ENCODE peak calls at places on chromosomes 1 and 21, in five cellular contexts. One of them, this sample, is unnamed.

GRCh38 chr1:21657456-21658190 is 11.5 kb downstream of the RAP1GAP start:
- DNase-seq in ovary: no peak
- DNase-seq in gastrocnemius medialis: no peak
- DNase-seq in ELR: no peak
- DNase-seq in AG10803: no peak
- DNase-seq in this sample: no peak

GRCh38 chr1:17880429-17880828 is 125.3 kb downstream of the ACTL8 start:
- DNase-seq in ovary: no peak
- DNase-seq in gastrocnemius medialis: no peak
- DNase-seq in ELR: no peak
- DNase-seq in AG10803: no peak
- DNase-seq in this sample: no peak

GRCh38 chr1:156809711-156810366 is 6.8 kb downstream of the SH2D2A start:
- DNase-seq in ovary: no peak
- DNase-seq in gastrocnemius medialis: no peak
- DNase-seq in ELR: no peak
- DNase-seq in AG10803: no peak
- DNase-seq in this sample: no peak

GRCh38 chr1:151193856-151194255 is 3.9 kb upstream of the VPS72 start:
- DNase-seq in ovary: no peak
- DNase-seq in gastrocnemius medialis: no peak
- DNase-seq in ELR: peak
- DNase-seq in AG10803: no peak
- DNase-seq in this sample: no peak

GRCh38 chr21:33033094-33033951 is 7.6 kb downstream of the OLIG2 start:
- DNase-seq in ovary: no peak
- DNase-seq in gastrocnemius medialis: no peak
- DNase-seq in ELR: no peak
- DNase-seq in AG10803: no peak
- DNase-seq in this sample: no peak

GRCh38 chr1:58839871-58840835 is 56.3 kb upstream of the JUN start:
- DNase-seq in ovary: no peak
- DNase-seq in gastrocnemius medialis: no peak
- DNase-seq in ELR: peak
- DNase-seq in AG10803: peak
- DNase-seq in this sample: no peak

GRCh38 chr1:172837816-172838680 is 179.1 kb downstream of the FASLG start:
- DNase-seq in ovary: no peak
- DNase-seq in gastrocnemius medialis: no peak
- DNase-seq in ELR: peak
- DNase-seq in AG10803: no peak
- DNase-seq in this sample: no peak

GRCh38 chr1:150551784-150552691 is 2.8 kb downstream of the ADAMTSL4 start:
- DNase-seq in ovary: peak
- DNase-seq in gastrocnemius medialis: peak
- DNase-seq in ELR: peak
- DNase-seq in AG10803: peak
- DNase-seq in this sample: no peak

GRCh38 chr1:211036701-211037494 is 97.0 kb downstream of the KCNH1 start:
- DNase-seq in ovary: no peak
- DNase-seq in gastrocnemius medialis: no peak
- DNase-seq in ELR: peak
- DNase-seq in AG10803: peak
- DNase-seq in this sample: no peak

GRCh38 chr1:235511470-235512240 is 7.4 kb upstream of the B3GALNT2 start:
- DNase-seq in ovary: no peak
- DNase-seq in gastrocnemius medialis: no peak
- DNase-seq in ELR: peak
- DNase-seq in AG10803: no peak
- DNase-seq in this sample: no peak

GRCh38 chr1:205488074-205488723 is 16.3 kb upstream of the CDK18 start:
- DNase-seq in ovary: peak
- DNase-seq in gastrocnemius medialis: peak
- DNase-seq in ELR: peak
- DNase-seq in AG10803: peak
- DNase-seq in this sample: peak

GRCh38 chr1:214386747-214387146 is 105.8 kb downstream of the SMYD2 start:
- DNase-seq in ovary: no peak
- DNase-seq in gastrocnemius medialis: peak
- DNase-seq in ELR: peak
- DNase-seq in AG10803: no peak
- DNase-seq in this sample: no peak

GRCh38 chr1:162939035-162939434 is 78.1 kb upstream of the CCDC190 start:
- DNase-seq in ovary: no peak
- DNase-seq in gastrocnemius medialis: no peak
- DNase-seq in ELR: no peak
- DNase-seq in AG10803: no peak
- DNase-seq in this sample: no peak

GRCh38 chr1:159867322-159868064 is 5.0 kb upstream of the VSIG8 start:
- DNase-seq in ovary: peak
- DNase-seq in gastrocnemius medialis: no peak
- DNase-seq in ELR: no peak
- DNase-seq in AG10803: no peak
- DNase-seq in this sample: peak

GRCh38 chr21:46392921-46393320 is 65.8 kb upstream of the DIP2A start:
- DNase-seq in ovary: peak
- DNase-seq in gastrocnemius medialis: peak
- DNase-seq in ELR: no peak
- DNase-seq in AG10803: peak
- DNase-seq in this sample: no peak

GRCh38 chr1:228063251-228064191 is 19.0 kb upstream of the ARF1 start:
- DNase-seq in ovary: no peak
- DNase-seq in gastrocnemius medialis: no peak
- DNase-seq in ELR: no peak
- DNase-seq in AG10803: no peak
- DNase-seq in this sample: no peak

GRCh38 chr1:103459385-103459784 is 66.1 kb upstream of the RNPC3 start:
- DNase-seq in ovary: no peak
- DNase-seq in gastrocnemius medialis: no peak
- DNase-seq in ELR: peak
- DNase-seq in AG10803: peak
- DNase-seq in this sample: no peak

GRCh38 chr1:53332833-53333232 is 5.0 kb upstream of the LRP8 start:
- DNase-seq in ovary: no peak
- DNase-seq in gastrocnemius medialis: no peak
- DNase-seq in ELR: no peak
- DNase-seq in AG10803: no peak
- DNase-seq in this sample: no peak

GRCh38 chr1:193406901-193407300 is 220.5 kb upstream of the B3GALT2 start:
- DNase-seq in ovary: no peak
- DNase-seq in gastrocnemius medialis: no peak
- DNase-seq in ELR: peak
- DNase-seq in AG10803: peak
- DNase-seq in this sample: peak

GRCh38 chr1:167981933-167982332 is 45.1 kb upstream of the MPC2 start:
- DNase-seq in ovary: no peak
- DNase-seq in gastrocnemius medialis: no peak
- DNase-seq in ELR: peak
- DNase-seq in AG10803: no peak
- DNase-seq in this sample: no peak

GRCh38 chr21:24045775-24046215 is 1561.5 kb downstream of the MRPL39 start:
- DNase-seq in ovary: peak
- DNase-seq in gastrocnemius medialis: peak
- DNase-seq in ELR: peak
- DNase-seq in AG10803: no peak
- DNase-seq in this sample: no peak

GRCh38 chr1:10987840-10988417 is 24.5 kb upstream of the TARDBP start:
- DNase-seq in ovary: no peak
- DNase-seq in gastrocnemius medialis: no peak
- DNase-seq in ELR: no peak
- DNase-seq in AG10803: no peak
- DNase-seq in this sample: no peak

GRCh38 chr21:36564647-36565046 is 84.7 kb upstream of the CLDN14 start:
- DNase-seq in ovary: no peak
- DNase-seq in gastrocnemius medialis: no peak
- DNase-seq in ELR: no peak
- DNase-seq in AG10803: no peak
- DNase-seq in this sample: no peak

GRCh38 chr1:3323021-3323790 is 131.3 kb upstream of the ARHGEF16 start:
- DNase-seq in ovary: no peak
- DNase-seq in gastrocnemius medialis: no peak
- DNase-seq in ELR: no peak
- DNase-seq in AG10803: no peak
- DNase-seq in this sample: peak

GRCh38 chr1:88191917-88192316 is 492.2 kb upstream of the PKN2 start:
- DNase-seq in ovary: no peak
- DNase-seq in gastrocnemius medialis: no peak
- DNase-seq in ELR: no peak
- DNase-seq in AG10803: no peak
- DNase-seq in this sample: no peak

GRCh38 chr1:200022239-200022804 is 5.2 kb upstream of the NR5A2 start:
- DNase-seq in ovary: no peak
- DNase-seq in gastrocnemius medialis: no peak
- DNase-seq in ELR: no peak
- DNase-seq in AG10803: no peak
- DNase-seq in this sample: no peak

GRCh38 chr21:28272272-28272992 is 720.2 kb downstream of the LTN1 start:
- DNase-seq in ovary: no peak
- DNase-seq in gastrocnemius medialis: no peak
- DNase-seq in ELR: no peak
- DNase-seq in AG10803: peak
- DNase-seq in this sample: no peak

GRCh38 chr1:246622035-246622652 is 55.9 kb downstream of the CNST start:
- DNase-seq in ovary: no peak
- DNase-seq in gastrocnemius medialis: no peak
- DNase-seq in ELR: peak
- DNase-seq in AG10803: no peak
- DNase-seq in this sample: no peak

GRCh38 chr1:71561729-71562128 is 480.9 kb upstream of the ZRANB2 start:
- DNase-seq in ovary: no peak
- DNase-seq in gastrocnemius medialis: no peak
- DNase-seq in ELR: peak
- DNase-seq in AG10803: peak
- DNase-seq in this sample: no peak

GRCh38 chr21:33096426-33096825 is 26.5 kb downstream of the OLIG1 start:
- DNase-seq in ovary: no peak
- DNase-seq in gastrocnemius medialis: no peak
- DNase-seq in ELR: no peak
- DNase-seq in AG10803: no peak
- DNase-seq in this sample: no peak

GRCh38 chr1:85047472-85048295 is 616 bp downstream of the MCOLN3 start:
- DNase-seq in ovary: no peak
- DNase-seq in gastrocnemius medialis: no peak
- DNase-seq in ELR: no peak
- DNase-seq in AG10803: no peak
- DNase-seq in this sample: no peak

GRCh38 chr1:232776526-232776925 is 28.7 kb upstream of the MAP10 start:
- DNase-seq in ovary: no peak
- DNase-seq in gastrocnemius medialis: no peak
- DNase-seq in ELR: no peak
- DNase-seq in AG10803: no peak
- DNase-seq in this sample: no peak

GRCh38 chr1:117567976-117568375 is 37.9 kb upstream of the TENT5C start:
- DNase-seq in ovary: no peak
- DNase-seq in gastrocnemius medialis: no peak
- DNase-seq in ELR: no peak
- DNase-seq in AG10803: no peak
- DNase-seq in this sample: no peak

This sample was measured in NCI-H748 treated with DMSO at 0.1 percent for 48 hours.